ENCODE peak calls at places on chromosomes 2 and 18, in seven cellular contexts. One of them, this sample, is unnamed.

GRCh38 chr2:206984206-206984605 is 44.9 kb downstream of the CPO start:
- DNase-seq in CD8-positive, alpha-beta T cell: no peak
- DNase-seq in NB4: peak; percentile 47
- DNase-seq in A673: no peak
- DNase-seq in GM10248: no peak
- DNase-seq in fibroblast of pulmonary artery: no peak
- DNase-seq in GM20000: no peak
- DNase-seq in this sample: no peak

GRCh38 chr2:46257476-46257875 is 39.7 kb upstream of the EPAS1 start:
- DNase-seq in NB4: no peak
- DNase-seq in CD8-positive, alpha-beta T cell: no peak
- DNase-seq in fibroblast of pulmonary artery: peak; percentile 91
- DNase-seq in GM10248: no peak
- DNase-seq in GM20000: no peak
- DNase-seq in A673: peak; percentile 5
- DNase-seq in this sample: no peak

GRCh38 chr2:165208094-165208493 is 4.2 kb upstream of the SCN3A start:
- DNase-seq in GM20000: no peak
- DNase-seq in A673: no peak
- DNase-seq in GM10248: no peak
- DNase-seq in fibroblast of pulmonary artery: no peak
- DNase-seq in CD8-positive, alpha-beta T cell: no peak
- DNase-seq in NB4: no peak
- DNase-seq in this sample: no peak

GRCh38 chr18:76465630-76466409 is 29.2 kb downstream of the ZNF516 start:
- DNase-seq in GM20000: no peak
- DNase-seq in GM10248: no peak
- DNase-seq in A673: no peak
- DNase-seq in NB4: peak; percentile 49
- DNase-seq in CD8-positive, alpha-beta T cell: no peak
- DNase-seq in fibroblast of pulmonary artery: no peak
- DNase-seq in this sample: no peak

GRCh38 chr2:64417624-64418023 is 36.3 kb upstream of the LGALSL start:
- DNase-seq in GM10248: no peak
- DNase-seq in A673: no peak
- DNase-seq in NB4: no peak
- DNase-seq in CD8-positive, alpha-beta T cell: no peak
- DNase-seq in GM20000: no peak
- DNase-seq in fibroblast of pulmonary artery: no peak
- DNase-seq in this sample: no peak

GRCh38 chr2:61193670-61194561 is 31.9 kb downstream of the C2orf74 start:
- DNase-seq in GM20000: no peak
- DNase-seq in GM10248: no peak
- DNase-seq in A673: no peak
- DNase-seq in fibroblast of pulmonary artery: no peak
- DNase-seq in NB4: peak; percentile 26
- DNase-seq in CD8-positive, alpha-beta T cell: no peak
- DNase-seq in this sample: no peak

GRCh38 chr2:71796174-71796592 is 342.8 kb downstream of the DYSF start:
- DNase-seq in CD8-positive, alpha-beta T cell: no peak
- DNase-seq in GM20000: no peak
- DNase-seq in A673: no peak
- DNase-seq in GM10248: no peak
- DNase-seq in fibroblast of pulmonary artery: no peak
- DNase-seq in NB4: no peak
- DNase-seq in this sample: no peak

GRCh38 chr2:30253873-30254691 is 22.7 kb downstream of the LBH start:
- DNase-seq in A673: no peak
- DNase-seq in NB4: no peak
- DNase-seq in GM10248: no peak
- DNase-seq in fibroblast of pulmonary artery: no peak
- DNase-seq in CD8-positive, alpha-beta T cell: no peak
- DNase-seq in GM20000: no peak
- DNase-seq in this sample: no peak

GRCh38 chr2:14903709-14904374 is 271.3 kb downstream of the LRATD1 start:
- DNase-seq in CD8-positive, alpha-beta T cell: peak; percentile 30
- DNase-seq in fibroblast of pulmonary artery: no peak
- DNase-seq in GM20000: peak; percentile 78
- DNase-seq in NB4: peak; percentile 77
- DNase-seq in A673: peak; percentile 52
- DNase-seq in GM10248: peak; percentile 83
- DNase-seq in this sample: no peak

GRCh38 chr2:197274937-197275336 is 35.6 kb downstream of the ANKRD44 start:
- DNase-seq in CD8-positive, alpha-beta T cell: no peak
- DNase-seq in fibroblast of pulmonary artery: no peak
- DNase-seq in GM10248: no peak
- DNase-seq in NB4: no peak
- DNase-seq in GM20000: no peak
- DNase-seq in A673: no peak
- DNase-seq in this sample: no peak

DNA sequence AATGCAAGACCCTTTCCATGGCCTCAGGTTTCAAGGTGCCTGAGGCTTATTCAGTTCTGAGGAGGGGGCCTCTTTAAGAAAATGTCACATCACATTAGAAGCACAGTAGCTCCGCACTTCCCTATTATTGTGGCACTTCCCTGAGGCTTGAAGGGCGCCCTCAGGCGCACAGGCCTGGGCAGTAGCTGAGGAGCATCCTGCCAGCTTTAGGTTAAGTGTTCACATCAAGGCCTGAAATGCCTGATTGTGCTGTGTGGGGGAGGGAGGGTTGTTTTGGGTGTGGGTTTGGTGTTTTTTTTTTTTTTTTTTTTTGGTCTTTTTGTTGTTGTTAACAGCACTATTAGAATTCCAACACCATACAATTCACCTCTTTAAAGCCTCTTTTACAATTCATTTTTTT is 107.9 kb downstream of the CABLES1 start:
- DNase-seq in A673: no peak
- DNase-seq in GM10248: no peak
- DNase-seq in CD8-positive, alpha-beta T cell: no peak
- DNase-seq in NB4: peak; percentile 30
- DNase-seq in GM20000: no peak
- DNase-seq in fibroblast of pulmonary artery: no peak
- DNase-seq in this sample: peak; percentile 77
- TF ChIP-seq CTCF in A673: no peak
- TF ChIP-seq CTCF in GM10248: no peak
- TF ChIP-seq CTCF in CD8-positive, alpha-beta T cell: no peak
- TF ChIP-seq CTCF in NB4: no peak
- TF ChIP-seq CTCF in GM20000: peak; percentile 39
- TF ChIP-seq CTCF in fibroblast of pulmonary artery: no peak
- TF ChIP-seq CTCF in this sample: peak; percentile 56

DNA sequence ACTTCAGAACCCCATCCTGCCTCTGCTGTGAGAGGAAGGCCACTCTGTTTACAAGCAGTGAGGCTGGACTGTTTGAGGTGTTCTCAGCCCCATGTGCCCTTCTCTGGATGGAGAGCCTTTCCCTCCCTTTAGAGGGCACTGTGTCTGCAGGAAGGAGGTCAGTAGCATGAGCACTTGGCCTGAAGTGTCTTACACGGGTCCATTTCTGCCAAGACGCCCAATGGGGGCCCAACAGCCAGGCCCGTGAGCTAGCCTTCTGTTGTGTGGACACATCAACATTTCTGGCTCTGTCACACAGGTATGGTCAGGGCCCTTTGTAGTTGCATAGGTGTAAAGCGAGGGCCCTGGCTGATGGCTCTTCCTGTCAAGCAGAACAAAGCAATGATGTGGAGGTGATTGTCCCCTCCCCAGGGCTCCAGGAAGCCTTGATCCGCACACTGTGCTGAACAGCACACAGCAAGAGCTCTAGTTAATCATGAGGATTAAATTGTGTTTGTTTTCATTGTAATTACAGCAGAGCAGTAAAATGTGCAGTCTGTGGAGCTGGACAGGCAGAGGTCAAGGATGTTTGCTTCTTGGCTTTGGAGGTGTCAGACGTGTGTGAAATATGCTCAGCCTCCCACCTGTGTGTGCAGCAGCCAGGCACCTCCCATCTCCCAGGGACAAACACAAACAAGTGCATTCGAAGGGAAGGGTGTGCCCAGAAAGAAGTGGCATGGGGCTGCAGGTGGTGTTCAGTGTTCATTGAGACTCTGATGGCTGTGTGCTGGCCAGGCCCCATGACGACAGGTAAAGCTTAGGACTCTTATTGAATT is 132.1 kb downstream of the SH3RF3 start:
- DNase-seq in GM20000: no peak
- DNase-seq in GM10248: no peak
- DNase-seq in fibroblast of pulmonary artery: peak; percentile 47
- DNase-seq in CD8-positive, alpha-beta T cell: no peak
- DNase-seq in A673: no peak
- DNase-seq in NB4: peak; percentile 62
- DNase-seq in this sample: no peak
- TF ChIP-seq CTCF in GM20000: no peak
- TF ChIP-seq CTCF in GM10248: no peak
- TF ChIP-seq CTCF in fibroblast of pulmonary artery: peak; percentile 44
- TF ChIP-seq CTCF in CD8-positive, alpha-beta T cell: no peak
- TF ChIP-seq CTCF in A673: peak; percentile 9
- TF ChIP-seq CTCF in NB4: peak; percentile 38
- TF ChIP-seq CTCF in this sample: peak; percentile 50

DNA sequence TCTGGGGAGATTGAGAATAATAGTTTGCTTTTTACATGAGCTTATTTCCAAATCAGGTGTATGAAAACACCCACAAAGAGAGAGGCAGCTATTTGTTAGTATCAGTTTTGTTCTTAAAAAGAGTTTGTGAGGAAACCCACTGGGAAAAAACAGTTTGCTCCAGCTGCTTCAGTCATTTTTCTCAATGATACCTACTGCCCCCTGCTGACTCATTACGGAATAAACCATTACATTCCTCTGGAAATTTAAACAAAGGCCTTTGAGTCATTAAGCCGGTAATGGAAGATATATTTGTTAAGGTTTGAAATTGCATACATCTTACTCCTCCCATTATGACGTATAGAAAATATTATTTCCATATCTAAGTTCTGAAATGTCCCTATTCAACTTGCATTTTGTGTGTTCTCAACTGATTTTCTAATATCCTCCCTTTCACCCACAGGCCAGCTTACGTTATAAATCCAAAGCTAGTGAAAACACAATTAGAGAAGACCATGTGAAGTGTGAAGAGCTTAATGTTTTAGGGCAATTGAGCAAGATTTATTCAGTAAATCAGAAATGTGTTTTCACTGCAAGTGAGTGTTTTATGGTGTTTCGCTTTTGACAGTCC is 761.6 kb downstream of the DSC3 start:
- DNase-seq in GM10248: no peak
- DNase-seq in fibroblast of pulmonary artery: peak; percentile 81
- DNase-seq in A673: peak; percentile 75
- DNase-seq in CD8-positive, alpha-beta T cell: no peak
- DNase-seq in NB4: peak; percentile 53
- DNase-seq in GM20000: no peak
- DNase-seq in this sample: no peak
- TF ChIP-seq CTCF in GM10248: peak; percentile 54
- TF ChIP-seq CTCF in fibroblast of pulmonary artery: peak; percentile 72
- TF ChIP-seq CTCF in A673: peak; percentile 74
- TF ChIP-seq CTCF in CD8-positive, alpha-beta T cell: no peak
- TF ChIP-seq CTCF in NB4: peak; percentile 41
- TF ChIP-seq CTCF in GM20000: peak; percentile 48
- TF ChIP-seq CTCF in this sample: peak; percentile 77

DNA sequence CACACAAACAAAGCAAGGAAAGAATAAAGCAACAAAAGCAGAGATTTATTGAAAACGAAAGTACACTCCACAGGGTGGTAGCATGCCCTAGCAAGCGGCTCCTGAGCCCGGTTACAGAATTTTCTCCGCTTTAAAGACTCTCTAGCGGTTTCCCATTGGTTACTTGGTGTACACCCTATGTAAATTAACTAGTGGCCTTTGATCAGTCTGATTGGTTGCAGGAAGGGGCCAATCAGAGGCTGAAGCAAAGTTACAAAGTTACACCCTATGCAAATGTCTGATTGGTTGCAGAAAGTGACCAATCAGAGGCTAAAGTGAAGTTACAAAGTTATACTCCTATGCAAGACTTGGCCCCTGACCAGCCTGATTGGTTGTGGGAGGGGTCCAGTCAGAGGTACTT is 242.9 kb downstream of the LDLRAD4 start:
- DNase-seq in A673: peak; percentile 41
- DNase-seq in GM20000: no peak
- DNase-seq in GM10248: no peak
- DNase-seq in NB4: peak; percentile 7
- DNase-seq in CD8-positive, alpha-beta T cell: no peak
- DNase-seq in fibroblast of pulmonary artery: no peak
- DNase-seq in this sample: no peak
- TF ChIP-seq CTCF in A673: no peak
- TF ChIP-seq CTCF in GM20000: no peak
- TF ChIP-seq CTCF in GM10248: no peak
- TF ChIP-seq CTCF in NB4: no peak
- TF ChIP-seq CTCF in CD8-positive, alpha-beta T cell: no peak
- TF ChIP-seq CTCF in fibroblast of pulmonary artery: no peak
- TF ChIP-seq CTCF in this sample: no peak